ENCODE peak calls at places on chromosomes 4 and X, in eight cellular contexts. E is A549; N is fibroblast of pulmonary artery; V is endothelial cell; G is CD4-positive, alpha-beta T cell; H is BJ; C is osteocyte; O is H9. W is an unnamed sample.

GRCh38 chr4:103091601-103092223 is 7.9 kb downstream of the BDH2 start:
- DNase-seq in G (peak), N (peak), O (no peak), C (no peak), H (no peak), V (peak), E (peak), W (no peak)

GRCh38 chrX:111352424-111352823 is 59.6 kb downstream of the DCX start:
- DNase-seq in H (no peak), N (peak), O (no peak), C (no peak), G (no peak), E (peak), V (no peak), W (no peak)

GRCh38 chr4:1178300-1179088 is 6.1 kb upstream of the SPON2 start:
- DNase-seq in E (no peak), V (no peak), N (no peak), G (no peak), O (no peak), C (no peak), H (no peak), W (no peak)

GRCh38 chrX:48468693-48469691 is 1.1 kb downstream of the SLC38A5 start:
- DNase-seq in H (no peak), O (peak), V (no peak), E (no peak), G (peak), C (no peak), N (no peak), W (no peak)

GRCh38 chr4:127783026-127783769 is 1.1 kb downstream of the HSPA4L start:
- DNase-seq in O (peak), N (peak), V (peak), G (no peak), H (no peak), C (no peak), E (peak), W (no peak)

GRCh38 chr4:162700815-162701361 is 465.8 kb downstream of the NAF1 start:
- DNase-seq in C (no peak), V (no peak), H (no peak), E (peak), G (no peak), O (no peak), N (no peak), W (no peak)

GRCh38 chr4:128354205-128354821 is 66.7 kb upstream of the PGRMC2 start:
- DNase-seq in C (no peak), N (peak), E (peak), G (no peak), O (no peak), H (peak), V (no peak), W (no peak)

GRCh38 chrX:56797966-56798711 is 69.1 kb downstream of the NBDY start:
- DNase-seq in H (no peak), V (no peak), C (peak), E (no peak), G (no peak), O (peak), N (peak), W (no peak)

GRCh38 chr4:2688281-2688680 is 67.9 kb downstream of the TNIP2 start:
- DNase-seq in G (no peak), C (peak), H (no peak), N (no peak), V (no peak), O (no peak), E (no peak), W (no peak)

GRCh38 chr4:168710353-168710946 is 213.6 kb downstream of the PALLD start:
- DNase-seq in H (no peak), V (no peak), O (no peak), N (peak), E (peak), G (no peak), C (no peak), W (no peak)

GRCh38 chr4:141275834-141276233 is 55.1 kb downstream of the ZNF330 start:
- DNase-seq in N (peak), V (peak), E (no peak), C (no peak), G (no peak), O (no peak), H (peak), W (no peak)

GRCh38 chr4:177006331-177006730 is 213.6 kb upstream of the VEGFC start:
- DNase-seq in N (no peak), G (no peak), O (no peak), H (no peak), V (no peak), C (no peak), E (no peak), W (no peak)

GRCh38 chr4:7649741-7650531 is 215.2 kb upstream of the PSAPL1 start:
- DNase-seq in O (no peak), N (peak), G (peak), H (peak), E (no peak), V (no peak), C (no peak), W (peak)

GRCh38 chr4:6962211-6963041 is 52.8 kb downstream of the TBC1D14 start:
- DNase-seq in V (no peak), O (no peak), C (peak), G (no peak), N (no peak), E (no peak), H (no peak), W (no peak)

GRCh38 chr4:112332398-112332797 is 35.2 kb downstream of the ALPK1 start:
- DNase-seq in H (no peak), C (no peak), E (no peak), G (no peak), N (no peak), V (no peak), O (no peak), W (no peak)

GRCh38 chrX:123869488-123869887 is 9.6 kb downstream of the XIAP start:
- DNase-seq in H (no peak), G (no peak), V (no peak), E (peak), O (no peak), C (no peak), N (peak), W (no peak)

GRCh38 chrX:36983831-36984230 is 24.3 kb upstream of the FAM47C start:
- DNase-seq in C (no peak), G (no peak), E (no peak), V (no peak), H (no peak), O (no peak), N (no peak), W (no peak)

GRCh38 chrX:10187421-10187820 is 30.6 kb downstream of the CLCN4 start:
- DNase-seq in H (no peak), E (no peak), V (no peak), G (no peak), C (no peak), O (no peak), N (no peak), W (no peak)

GRCh38 chrX:150303386-150304097 is 59.6 kb upstream of the MAMLD1 start:
- DNase-seq in N (no peak), G (no peak), E (no peak), C (no peak), V (no peak), H (no peak), O (no peak), W (no peak)

GRCh38 chrX:27976284-27976683 is 5.0 kb downstream of the DCAF8L1 start:
- DNase-seq in H (no peak), C (no peak), N (peak), O (no peak), E (no peak), V (no peak), G (no peak), W (no peak)

GRCh38 chr4:121764702-121765367 is at the start of gene SMIM43:
- DNase-seq in C (no peak), V (peak), N (peak), E (no peak), H (no peak), O (peak), G (no peak), W (no peak)

GRCh38 chrX:40912576-40912975 is 172.7 kb upstream of the USP9X start:
- DNase-seq in E (no peak), N (no peak), V (no peak), H (no peak), C (no peak), O (no peak), G (no peak), W (no peak)

GRCh38 chr4:15240764-15241163 is 187.1 kb upstream of the C1QTNF7 start:
- DNase-seq in V (no peak), E (no peak), H (no peak), G (no peak), O (no peak), C (no peak), N (peak), W (no peak)

GRCh38 chr4:173752610-173753009 is 222.6 kb upstream of the HAND2 start:
- DNase-seq in V (peak), C (no peak), H (no peak), N (peak), E (peak), O (peak), G (no peak), W (peak)

GRCh38 chr4:173747537-173748257 is 217.7 kb upstream of the HAND2 start:
- DNase-seq in H (no peak), N (no peak), G (no peak), C (no peak), V (no peak), E (no peak), O (no peak), W (no peak)

GRCh38 chr4:173745765-173746164 is 215.7 kb upstream of the HAND2 start:
- DNase-seq in G (no peak), O (no peak), V (no peak), H (no peak), N (no peak), E (no peak), C (no peak), W (no peak)

GRCh38 chr4:173746424-173746823 is 216.4 kb upstream of the HAND2 start:
- DNase-seq in O (no peak), C (no peak), E (no peak), N (no peak), V (no peak), G (no peak), H (no peak), W (no peak)

DNA sequence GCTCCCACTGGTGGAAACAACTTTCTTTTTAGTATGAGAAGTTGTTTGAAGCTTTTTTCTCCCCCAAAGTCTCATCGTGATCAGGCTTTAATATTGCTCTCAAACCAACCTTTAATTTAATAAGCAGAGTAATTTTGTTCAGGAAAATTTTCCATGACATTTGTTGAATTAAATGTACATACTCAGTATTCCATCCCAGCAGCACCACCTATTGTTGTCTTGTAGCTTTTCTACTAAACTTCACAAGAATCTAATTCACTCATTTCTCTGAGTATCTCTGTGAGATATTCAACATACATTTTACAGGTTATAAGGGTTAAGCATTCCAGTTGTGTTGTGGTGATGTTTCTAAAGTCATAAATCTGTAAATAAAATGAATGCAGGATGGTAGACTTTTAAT is 218.3 kb upstream of the HAND2 start:
- DNase-seq in H (no peak), E (no peak), G (no peak), C (no peak), V (no peak), N (peak), O (no peak), W (no peak)
- TF ChIP-seq CTCF in H (peak), E (no peak), G (no peak), C (no peak), V (no peak), N (peak), O (no peak), W (no peak)

GRCh38 chr4:38384962-38385285 is 279.1 kb upstream of the KLF3 start:
- DNase-seq in E (no peak), O (no peak), N (no peak), C (no peak), H (no peak), G (no peak), V (no peak), W (no peak)

GRCh38 chr4:38381788-38382187 is 282.2 kb upstream of the KLF3 start:
- DNase-seq in V (no peak), E (no peak), O (no peak), C (no peak), N (no peak), G (no peak), H (no peak), W (no peak)

GRCh38 chr4:38383646-38384121 is 280.3 kb upstream of the KLF3 start:
- DNase-seq in H (no peak), V (no peak), C (no peak), E (no peak), O (no peak), G (no peak), N (no peak), W (no peak)

GRCh38 chr4:38385286-38386010 is 278.6 kb upstream of the KLF3 start:
- DNase-seq in N (no peak), V (no peak), C (no peak), O (no peak), E (peak), H (no peak), G (no peak), W (no peak)

GRCh38 chr4:38382492-38382891 is 281.5 kb upstream of the KLF3 start:
- DNase-seq in O (no peak), H (no peak), G (no peak), C (no peak), V (no peak), N (no peak), E (no peak), W (no peak)
- TF ChIP-seq CTCF in O (no peak), H (no peak), G (no peak), C (no peak), V (no peak), N (no peak), E (no peak), W (no peak)

DNA sequence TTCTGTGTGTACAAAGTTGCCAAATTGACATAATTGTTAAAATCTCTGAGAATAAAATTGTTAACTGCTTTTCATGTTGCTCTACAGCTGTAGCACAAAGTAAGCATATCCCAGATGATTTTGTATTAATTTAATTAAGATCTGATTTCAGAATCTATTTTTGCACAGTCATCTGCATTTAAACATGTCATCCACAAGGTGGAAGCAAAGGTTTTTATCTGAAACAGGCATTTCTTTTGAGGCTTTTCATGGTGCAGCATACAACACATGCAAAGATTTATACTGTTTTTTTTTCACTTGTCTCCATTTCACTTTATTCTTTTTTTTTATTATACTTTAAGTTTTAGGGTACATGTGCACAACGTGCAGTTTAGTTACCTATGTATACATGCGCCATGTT is 51.2 kb downstream of the GC start:
- DNase-seq in E (peak), N (peak), G (no peak), C (no peak), H (no peak), O (no peak), V (no peak), W (no peak)
- TF ChIP-seq CTCF in E (peak), N (peak), G (no peak), C (peak), H (peak), O (peak), V (peak), W (no peak)

GRCh38 chr4:125734504-125734903 is 419.7 kb downstream of the FAT4 start:
- DNase-seq in N (no peak), C (no peak), V (no peak), G (no peak), O (no peak), H (no peak), E (no peak), W (no peak)
- TF ChIP-seq CTCF in N (no peak), C (no peak), V (no peak), G (no peak), O (no peak), H (no peak), E (no peak), W (no peak)